ENCODE peak calls at places on chromosomes 12 and 14, in ten cellular contexts. One of them, this sample, is unnamed.

GRCh38 chr12:25266522-25266921 is 15.8 kb upstream of the KRAS start:
- DNase-seq in neural progenitor cell: no peak
- DNase-seq in NCI-H2171: no peak
- DNase-seq in heart left ventricle: no peak
- DNase-seq in aorta: no peak
- DNase-seq in GM23248: peak
- DNase-seq in HEK293T: no peak
- DNase-seq in stimulated activated CD8-positive, alpha-beta memory T cell treated with anti-CD3 and anti-CD28 coated beads, Interleukin-7, amount 100 ng/mL, for 4 hours: no peak
- DNase-seq in T47D: no peak
- DNase-seq in effector memory CD4-positive, alpha-beta T cell: no peak
- DNase-seq in this sample: no peak

GRCh38 chr12:130650131-130650530 is 66.0 kb downstream of the RIMBP2 start:
- DNase-seq in neural progenitor cell: no peak
- DNase-seq in NCI-H2171: no peak
- DNase-seq in heart left ventricle: no peak
- DNase-seq in aorta: no peak
- DNase-seq in GM23248: no peak
- DNase-seq in HEK293T: no peak
- DNase-seq in stimulated activated CD8-positive, alpha-beta memory T cell treated with anti-CD3 and anti-CD28 coated beads, Interleukin-7, amount 100 ng/mL, for 4 hours: no peak
- DNase-seq in T47D: no peak
- DNase-seq in effector memory CD4-positive, alpha-beta T cell: no peak
- DNase-seq in this sample: no peak

GRCh38 chr12:102527256-102527720 is 46.9 kb upstream of the IGF1 start:
- DNase-seq in neural progenitor cell: no peak
- DNase-seq in NCI-H2171: no peak
- DNase-seq in heart left ventricle: no peak
- DNase-seq in aorta: no peak
- DNase-seq in GM23248: peak
- DNase-seq in HEK293T: no peak
- DNase-seq in stimulated activated CD8-positive, alpha-beta memory T cell treated with anti-CD3 and anti-CD28 coated beads, Interleukin-7, amount 100 ng/mL, for 4 hours: no peak
- DNase-seq in T47D: no peak
- DNase-seq in effector memory CD4-positive, alpha-beta T cell: no peak
- DNase-seq in this sample: no peak

GRCh38 chr14:21455592-21455911 is 371 bp downstream of the CHD8 start:
- DNase-seq in neural progenitor cell: no peak
- DNase-seq in NCI-H2171: peak
- DNase-seq in heart left ventricle: no peak
- DNase-seq in aorta: no peak
- DNase-seq in GM23248: peak
- DNase-seq in HEK293T: no peak
- DNase-seq in stimulated activated CD8-positive, alpha-beta memory T cell treated with anti-CD3 and anti-CD28 coated beads, Interleukin-7, amount 100 ng/mL, for 4 hours: no peak
- DNase-seq in T47D: no peak
- DNase-seq in effector memory CD4-positive, alpha-beta T cell: no peak
- DNase-seq in this sample: no peak

GRCh38 chr12:91954326-91954725 is 191.3 kb downstream of the BTG1 start:
- DNase-seq in neural progenitor cell: no peak
- DNase-seq in NCI-H2171: no peak
- DNase-seq in heart left ventricle: no peak
- DNase-seq in aorta: no peak
- DNase-seq in GM23248: no peak
- DNase-seq in HEK293T: no peak
- DNase-seq in stimulated activated CD8-positive, alpha-beta memory T cell treated with anti-CD3 and anti-CD28 coated beads, Interleukin-7, amount 100 ng/mL, for 4 hours: no peak
- DNase-seq in T47D: peak
- DNase-seq in effector memory CD4-positive, alpha-beta T cell: no peak
- DNase-seq in this sample: no peak

GRCh38 chr12:21775130-21775920 is 819 bp upstream of the KCNJ8 start:
- DNase-seq in neural progenitor cell: no peak
- DNase-seq in NCI-H2171: no peak
- DNase-seq in heart left ventricle: no peak
- DNase-seq in aorta: no peak
- DNase-seq in GM23248: no peak
- DNase-seq in HEK293T: no peak
- DNase-seq in stimulated activated CD8-positive, alpha-beta memory T cell treated with anti-CD3 and anti-CD28 coated beads, Interleukin-7, amount 100 ng/mL, for 4 hours: no peak
- DNase-seq in T47D: no peak
- DNase-seq in effector memory CD4-positive, alpha-beta T cell: no peak
- DNase-seq in this sample: no peak

GRCh38 chr12:132014915-132015280 is 65.2 kb downstream of the EP400 start:
- DNase-seq in neural progenitor cell: no peak
- DNase-seq in NCI-H2171: no peak
- DNase-seq in heart left ventricle: no peak
- DNase-seq in aorta: no peak
- DNase-seq in GM23248: no peak
- DNase-seq in HEK293T: no peak
- DNase-seq in stimulated activated CD8-positive, alpha-beta memory T cell treated with anti-CD3 and anti-CD28 coated beads, Interleukin-7, amount 100 ng/mL, for 4 hours: no peak
- DNase-seq in T47D: peak
- DNase-seq in effector memory CD4-positive, alpha-beta T cell: no peak
- DNase-seq in this sample: no peak

GRCh38 chr14:28653521-28653920 is 113.1 kb upstream of the FOXG1 start:
- DNase-seq in neural progenitor cell: no peak
- DNase-seq in NCI-H2171: no peak
- DNase-seq in heart left ventricle: no peak
- DNase-seq in aorta: no peak
- DNase-seq in GM23248: peak
- DNase-seq in HEK293T: no peak
- DNase-seq in stimulated activated CD8-positive, alpha-beta memory T cell treated with anti-CD3 and anti-CD28 coated beads, Interleukin-7, amount 100 ng/mL, for 4 hours: no peak
- DNase-seq in T47D: no peak
- DNase-seq in effector memory CD4-positive, alpha-beta T cell: no peak
- DNase-seq in this sample: no peak

GRCh38 chr14:59507063-59507751 is 22.9 kb downstream of the JKAMP start:
- DNase-seq in neural progenitor cell: peak
- DNase-seq in NCI-H2171: peak
- DNase-seq in heart left ventricle: peak
- DNase-seq in aorta: peak
- DNase-seq in GM23248: peak
- DNase-seq in HEK293T: peak
- DNase-seq in stimulated activated CD8-positive, alpha-beta memory T cell treated with anti-CD3 and anti-CD28 coated beads, Interleukin-7, amount 100 ng/mL, for 4 hours: no peak
- DNase-seq in T47D: peak
- DNase-seq in effector memory CD4-positive, alpha-beta T cell: peak
- DNase-seq in this sample: peak

GRCh38 chr14:33676135-33676566 is 274.7 kb downstream of the EGLN3 start:
- DNase-seq in neural progenitor cell: peak
- DNase-seq in NCI-H2171: no peak
- DNase-seq in heart left ventricle: peak
- DNase-seq in aorta: no peak
- DNase-seq in GM23248: peak
- DNase-seq in HEK293T: peak
- DNase-seq in stimulated activated CD8-positive, alpha-beta memory T cell treated with anti-CD3 and anti-CD28 coated beads, Interleukin-7, amount 100 ng/mL, for 4 hours: no peak
- DNase-seq in T47D: peak
- DNase-seq in effector memory CD4-positive, alpha-beta T cell: no peak
- DNase-seq in this sample: no peak

GRCh38 chr12:101713059-101713682 is 15.7 kb downstream of the CHPT1 start:
- DNase-seq in neural progenitor cell: peak
- DNase-seq in NCI-H2171: no peak
- DNase-seq in heart left ventricle: peak
- DNase-seq in aorta: no peak
- DNase-seq in GM23248: no peak
- DNase-seq in HEK293T: no peak
- DNase-seq in stimulated activated CD8-positive, alpha-beta memory T cell treated with anti-CD3 and anti-CD28 coated beads, Interleukin-7, amount 100 ng/mL, for 4 hours: no peak
- DNase-seq in T47D: peak
- DNase-seq in effector memory CD4-positive, alpha-beta T cell: no peak
- DNase-seq in this sample: no peak

GRCh38 chr12:103833095-103833777 is 7.8 kb downstream of the NT5DC3 start:
- DNase-seq in neural progenitor cell: no peak
- DNase-seq in NCI-H2171: no peak
- DNase-seq in heart left ventricle: no peak
- DNase-seq in aorta: no peak
- DNase-seq in GM23248: peak
- DNase-seq in HEK293T: no peak
- DNase-seq in stimulated activated CD8-positive, alpha-beta memory T cell treated with anti-CD3 and anti-CD28 coated beads, Interleukin-7, amount 100 ng/mL, for 4 hours: no peak
- DNase-seq in T47D: no peak
- DNase-seq in effector memory CD4-positive, alpha-beta T cell: no peak
- DNase-seq in this sample: no peak

GRCh38 chr12:49974231-49974675 is 1.5 kb downstream of the AQP6 start:
- DNase-seq in neural progenitor cell: peak
- DNase-seq in NCI-H2171: no peak
- DNase-seq in heart left ventricle: peak
- DNase-seq in aorta: peak
- DNase-seq in GM23248: peak
- DNase-seq in HEK293T: peak
- DNase-seq in stimulated activated CD8-positive, alpha-beta memory T cell treated with anti-CD3 and anti-CD28 coated beads, Interleukin-7, amount 100 ng/mL, for 4 hours: no peak
- DNase-seq in T47D: peak
- DNase-seq in effector memory CD4-positive, alpha-beta T cell: no peak
- DNase-seq in this sample: no peak

GRCh38 chr14:71855399-71856036 is 76.7 kb upstream of the RGS6 start:
- DNase-seq in neural progenitor cell: peak
- DNase-seq in NCI-H2171: peak
- DNase-seq in heart left ventricle: peak
- DNase-seq in aorta: peak
- DNase-seq in GM23248: peak
- DNase-seq in HEK293T: peak
- DNase-seq in stimulated activated CD8-positive, alpha-beta memory T cell treated with anti-CD3 and anti-CD28 coated beads, Interleukin-7, amount 100 ng/mL, for 4 hours: peak
- DNase-seq in T47D: peak
- DNase-seq in effector memory CD4-positive, alpha-beta T cell: peak
- DNase-seq in this sample: peak

GRCh38 chr12:70719672-70720420 is 82.6 kb upstream of the PTPRB start:
- DNase-seq in neural progenitor cell: peak
- DNase-seq in NCI-H2171: no peak
- DNase-seq in heart left ventricle: peak
- DNase-seq in aorta: no peak
- DNase-seq in GM23248: peak
- DNase-seq in HEK293T: peak
- DNase-seq in stimulated activated CD8-positive, alpha-beta memory T cell treated with anti-CD3 and anti-CD28 coated beads, Interleukin-7, amount 100 ng/mL, for 4 hours: no peak
- DNase-seq in T47D: peak
- DNase-seq in effector memory CD4-positive, alpha-beta T cell: no peak
- DNase-seq in this sample: no peak

GRCh38 chr12:58918475-58918874 is 1.8 kb downstream of the LRIG3 start:
- DNase-seq in neural progenitor cell: peak
- DNase-seq in NCI-H2171: no peak
- DNase-seq in heart left ventricle: no peak
- DNase-seq in aorta: no peak
- DNase-seq in GM23248: peak
- DNase-seq in HEK293T: no peak
- DNase-seq in stimulated activated CD8-positive, alpha-beta memory T cell treated with anti-CD3 and anti-CD28 coated beads, Interleukin-7, amount 100 ng/mL, for 4 hours: no peak
- DNase-seq in T47D: peak
- DNase-seq in effector memory CD4-positive, alpha-beta T cell: no peak
- DNase-seq in this sample: no peak

GRCh38 chr12:13044002-13044858 is at the start of gene FAM234B:
- DNase-seq in neural progenitor cell: peak
- DNase-seq in NCI-H2171: peak
- DNase-seq in heart left ventricle: peak
- DNase-seq in aorta: peak
- DNase-seq in GM23248: peak
- DNase-seq in HEK293T: peak
- DNase-seq in stimulated activated CD8-positive, alpha-beta memory T cell treated with anti-CD3 and anti-CD28 coated beads, Interleukin-7, amount 100 ng/mL, for 4 hours: peak
- DNase-seq in T47D: peak
- DNase-seq in effector memory CD4-positive, alpha-beta T cell: peak
- DNase-seq in this sample: peak

GRCh38 chr14:91017011-91017410 is 43.4 kb downstream of the RPS6KA5 start:
- DNase-seq in neural progenitor cell: no peak
- DNase-seq in NCI-H2171: no peak
- DNase-seq in heart left ventricle: no peak
- DNase-seq in aorta: no peak
- DNase-seq in GM23248: no peak
- DNase-seq in HEK293T: no peak
- DNase-seq in stimulated activated CD8-positive, alpha-beta memory T cell treated with anti-CD3 and anti-CD28 coated beads, Interleukin-7, amount 100 ng/mL, for 4 hours: no peak
- DNase-seq in T47D: no peak
- DNase-seq in effector memory CD4-positive, alpha-beta T cell: no peak
- DNase-seq in this sample: no peak

GRCh38 chr12:75623631-75624118 is 112.3 kb upstream of the KRR1 start:
- DNase-seq in neural progenitor cell: no peak
- DNase-seq in NCI-H2171: no peak
- DNase-seq in heart left ventricle: no peak
- DNase-seq in aorta: no peak
- DNase-seq in GM23248: peak
- DNase-seq in HEK293T: no peak
- DNase-seq in stimulated activated CD8-positive, alpha-beta memory T cell treated with anti-CD3 and anti-CD28 coated beads, Interleukin-7, amount 100 ng/mL, for 4 hours: no peak
- DNase-seq in T47D: peak
- DNase-seq in effector memory CD4-positive, alpha-beta T cell: no peak
- DNase-seq in this sample: no peak

GRCh38 chr14:62428429-62429203 is 616.6 kb downstream of the KCNH5 start:
- DNase-seq in neural progenitor cell: no peak
- DNase-seq in NCI-H2171: no peak
- DNase-seq in heart left ventricle: no peak
- DNase-seq in aorta: no peak
- DNase-seq in GM23248: no peak
- DNase-seq in HEK293T: no peak
- DNase-seq in stimulated activated CD8-positive, alpha-beta memory T cell treated with anti-CD3 and anti-CD28 coated beads, Interleukin-7, amount 100 ng/mL, for 4 hours: no peak
- DNase-seq in T47D: no peak
- DNase-seq in effector memory CD4-positive, alpha-beta T cell: no peak
- DNase-seq in this sample: no peak

GRCh38 chr12:79373896-79374499 is 316.8 kb downstream of the PAWR start:
- DNase-seq in neural progenitor cell: peak
- DNase-seq in NCI-H2171: peak
- DNase-seq in heart left ventricle: no peak
- DNase-seq in aorta: no peak
- DNase-seq in GM23248: peak
- DNase-seq in HEK293T: peak
- DNase-seq in stimulated activated CD8-positive, alpha-beta memory T cell treated with anti-CD3 and anti-CD28 coated beads, Interleukin-7, amount 100 ng/mL, for 4 hours: no peak
- DNase-seq in T47D: peak
- DNase-seq in effector memory CD4-positive, alpha-beta T cell: no peak
- DNase-seq in this sample: no peak